ENCODE peak calls at places on chromosomes 12 and 14, in five cellular contexts. Z is A549, P is GM23338, B is K562, H is GM12878. G is an unnamed sample.

GRCh38 chr14:91152499-91152898 is 38.6 kb downstream of the DGLUCY start:
- DNase-seq in H (no peak), P (no peak), Z (no peak), B (no peak), G (no peak)

GRCh38 chr14:75452900-75453816 is 25.3 kb downstream of the JDP2 start:
- DNase-seq in B (no peak), Z (peak), P (peak), H (no peak), G (peak)

GRCh38 chr12:59131462-59131861 is 211.2 kb upstream of the LRIG3 start:
- DNase-seq in H (no peak), P (peak), Z (no peak), B (no peak), G (no peak)

GRCh38 chr12:105967038-105967776 is 171.5 kb downstream of the NUAK1 start:
- DNase-seq in Z (no peak), B (no peak), H (no peak), P (no peak), G (no peak)

GRCh38 chr14:36662543-36663403 is 1.1 kb downstream of the PAX9 start:
- DNase-seq in P (peak), B (peak), H (no peak), Z (peak), G (no peak)

GRCh38 chr14:85622106-85622505 is 92.2 kb downstream of the FLRT2 start:
- DNase-seq in Z (no peak), H (no peak), P (peak), B (no peak), G (no peak)

GRCh38 chr14:79967001-79967400 is 244.3 kb downstream of the DIO2 start:
- DNase-seq in H (no peak), Z (no peak), P (no peak), B (no peak), G (no peak)

GRCh38 chr14:72513994-72514659 is 379.8 kb downstream of the DPF3 start:
- DNase-seq in P (peak), H (no peak), Z (peak), B (peak), G (peak)

GRCh38 chr14:74502236-74503019 is 8.9 kb downstream of the ISCA2 start:
- DNase-seq in Z (peak), H (no peak), B (peak), P (peak), G (peak)

GRCh38 chr12:32312049-32312670 is 87.2 kb upstream of the FGD4 start:
- DNase-seq in Z (peak), B (peak), P (peak), H (peak), G (peak)

GRCh38 chr14:105480807-105481801 is 5.6 kb upstream of the CRIP1 start:
- DNase-seq in Z (peak), H (no peak), B (peak), P (peak), G (peak)

GRCh38 chr14:70821916-70822705 is 12.8 kb upstream of the MAP3K9 start:
- DNase-seq in Z (peak), H (no peak), B (peak), P (peak), G (no peak)

GRCh38 chr14:89330236-89331002 is 86.6 kb downstream of the FOXN3 start:
- DNase-seq in Z (no peak), B (no peak), H (no peak), P (no peak), G (no peak)

GRCh38 chr14:54908230-54908629 is 5.6 kb upstream of the GCH1 start:
- DNase-seq in H (no peak), Z (no peak), P (no peak), B (no peak), G (no peak)

GRCh38 chr14:55540847-55541773 is 38.9 kb upstream of the KTN1 start:
- DNase-seq in P (no peak), B (no peak), Z (no peak), H (no peak), G (no peak)

GRCh38 chr14:24443053-24443683 is 592 bp upstream of the SDR39U1 start:
- DNase-seq in Z (no peak), P (no peak), H (no peak), B (no peak), G (no peak)

GRCh38 chr12:30975581-30975980 is 49.0 kb downstream of the TSPAN11 start:
- DNase-seq in B (no peak), Z (no peak), P (no peak), H (no peak), G (no peak)

GRCh38 chr14:25406818-25407217 is 356.9 kb upstream of the STXBP6 start:
- DNase-seq in P (peak), H (no peak), Z (peak), B (peak), G (peak)

GRCh38 chr14:74793506-74794155 is 30.5 kb downstream of the YLPM1 start:
- DNase-seq in H (no peak), P (peak), B (peak), Z (peak), G (no peak)

GRCh38 chr14:61342486-61342885 is 21.1 kb downstream of the PRKCH start:
- DNase-seq in P (no peak), B (no peak), Z (no peak), H (peak), G (no peak)

GRCh38 chr12:9243999-9244649 is 35.9 kb upstream of the PZP start:
- DNase-seq in P (no peak), H (no peak), B (no peak), Z (no peak), G (peak)

GRCh38 chr12:66964629-66965028 is 285.8 kb upstream of the GRIP1 start:
- DNase-seq in H (no peak), Z (no peak), B (no peak), P (no peak), G (no peak)

GRCh38 chr14:89139404-89140247 is 277.4 kb downstream of the FOXN3 start:
- DNase-seq in H (no peak), B (no peak), Z (no peak), P (peak), G (peak)

GRCh38 chr14:68935761-68936209 is 43.3 kb downstream of the ACTN1 start:
- DNase-seq in P (no peak), H (no peak), B (no peak), Z (no peak), G (no peak)

GRCh38 chr12:54300267-54300731 is 516 bp downstream of the NFE2 start:
- DNase-seq in H (no peak), P (no peak), Z (no peak), B (no peak), G (no peak)

GRCh38 chr12:42002563-42002962 is 142.1 kb downstream of the GXYLT1 start:
- DNase-seq in H (no peak), Z (no peak), P (no peak), B (no peak), G (no peak)

GRCh38 chr14:56903304-56904021 is 93.2 kb upstream of the OTX2 start:
- DNase-seq in P (peak), Z (no peak), H (no peak), B (no peak), G (no peak)

GRCh38 chr12:50828121-50828520 is 14.6 kb upstream of the TMPRSS12 start:
- DNase-seq in H (no peak), Z (no peak), P (no peak), B (no peak), G (no peak)

GRCh38 chr12:132695431-132695830 is 8.0 kb downstream of the PXMP2 start:
- DNase-seq in Z (no peak), P (no peak), H (no peak), B (no peak), G (no peak)

GRCh38 chr12:2961705-2962104 is 2.5 kb downstream of the TEAD4 start:
- DNase-seq in B (no peak), Z (no peak), H (no peak), P (peak), G (peak)

GRCh38 chr14:28756896-28757570 is 9.6 kb upstream of the FOXG1 start:
- DNase-seq in B (no peak), Z (peak), P (peak), H (no peak), G (peak)

GRCh38 chr14:22039938-22040780 is 366.5 kb upstream of the OR4E1 start:
- DNase-seq in H (no peak), B (no peak), P (peak), Z (peak), G (peak)

GRCh38 chr12:68878283-68878682 is 54.7 kb downstream of the CPM start:
- DNase-seq in B (no peak), Z (no peak), H (no peak), P (no peak), G (no peak)

GRCh38 chr12:106081606-106082005 is 57.1 kb downstream of the NUAK1 start:
- DNase-seq in B (no peak), P (no peak), H (no peak), Z (no peak), G (peak)

GRCh38 chr12:78018939-78019338 is 188.2 kb downstream of the NAV3 start:
- DNase-seq in H (no peak), Z (no peak), P (no peak), B (no peak), G (peak)

GRCh38 chr14:64303471-64303917 is 9.3 kb upstream of the ESR2 start:
- DNase-seq in Z (peak), H (peak), B (peak), P (peak), G (peak)

GRCh38 chr12:7716391-7716790 is 5.2 kb downstream of the DPPA3 start:
- DNase-seq in H (no peak), B (no peak), P (peak), Z (peak), G (peak)

GRCh38 chr12:113903381-113903863 is 62.7 kb downstream of the RBM19 start:
- DNase-seq in Z (no peak), P (no peak), H (peak), B (no peak), G (no peak)

GRCh38 chr12:51911788-51912711 is 4.7 kb downstream of the ACVRL1 start:
- DNase-seq in H (no peak), B (no peak), P (peak), Z (no peak), G (no peak)

GRCh38 chr14:77406718-77407117 is 16.6 kb downstream of the NOXRED1 start:
- DNase-seq in P (no peak), B (peak), Z (no peak), H (no peak), G (no peak)

GRCh38 chr14:95485222-95485819 is 31.1 kb downstream of the SYNE3 start:
- DNase-seq in B (no peak), P (peak), Z (no peak), H (no peak), G (no peak)

GRCh38 chr14:95482967-95483842 is 33.2 kb downstream of the SYNE3 start:
- DNase-seq in H (no peak), Z (peak), P (no peak), B (no peak), G (peak)

GRCh38 chr14:95486875-95487668 is 29.4 kb downstream of the SYNE3 start:
- DNase-seq in P (no peak), Z (no peak), B (no peak), H (no peak), G (no peak)

GRCh38 chr14:95483843-95484165 is 32.6 kb downstream of the SYNE3 start:
- DNase-seq in B (no peak), H (no peak), P (no peak), Z (no peak), G (no peak)

DNA sequence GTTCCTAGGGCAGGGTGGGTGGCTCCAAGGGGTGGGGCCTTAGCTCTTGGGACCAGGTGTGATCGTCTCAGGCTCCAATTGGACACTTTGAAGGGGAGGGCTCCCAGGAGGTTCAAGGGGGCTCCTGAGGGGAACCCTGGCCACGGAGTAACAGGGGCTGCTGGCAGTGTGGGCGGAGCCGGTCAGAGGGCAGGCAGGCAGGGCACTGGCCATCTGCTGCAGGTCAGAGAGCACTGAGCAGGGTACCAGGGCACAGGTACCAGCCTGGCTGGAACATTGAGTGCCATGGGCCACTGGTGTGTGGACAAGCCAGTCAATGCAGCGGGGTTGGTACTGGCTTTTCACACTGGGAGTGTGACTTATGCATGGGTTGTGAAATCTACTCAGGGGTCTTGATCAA is 32.2 kb downstream of the SYNE3 start:
- DNase-seq in H (no peak), P (no peak), B (no peak), Z (no peak), G (no peak)
- TF ChIP-seq JUNB in H (no peak), P (no peak), B (no peak), Z (no peak), G (no peak)

DNA sequence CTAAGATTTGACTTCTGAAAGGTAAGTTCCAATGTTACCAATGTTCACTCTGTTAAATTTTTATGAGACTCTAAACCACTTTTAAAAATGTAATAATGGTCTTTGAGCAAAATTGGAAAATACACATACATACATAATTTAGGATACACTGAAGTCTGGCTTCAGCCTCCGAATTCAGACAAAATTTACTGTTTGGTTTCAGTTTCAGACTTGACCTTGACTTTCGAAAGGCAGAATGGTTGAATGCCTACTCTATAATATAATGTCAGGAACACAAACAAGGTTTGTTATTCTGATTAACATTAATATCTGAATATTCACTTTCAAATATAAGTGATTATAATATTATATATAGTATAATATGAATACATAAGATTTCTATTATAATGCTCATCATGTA is 74.1 kb upstream of the KRAS start:
- DNase-seq in Z (no peak), H (no peak), P (no peak), B (no peak), G (no peak)
- TF ChIP-seq JUNB in Z (no peak), H (no peak), P (no peak), B (no peak), G (no peak)

GRCh38 chr12:122168492-122168891 is 5.5 kb downstream of the IL31 start:
- DNase-seq in H (no peak), Z (no peak), P (no peak), B (no peak), G (no peak)

GRCh38 chr12:122171399-122171798 is 2.6 kb downstream of the IL31 start:
- DNase-seq in H (no peak), P (no peak), B (no peak), Z (no peak), G (no peak)

GRCh38 chr12:122167328-122167925 is 6.6 kb downstream of the IL31 start:
- DNase-seq in Z (no peak), H (no peak), B (no peak), P (no peak), G (peak)

GRCh38 chr12:122162976-122163375 is 11.0 kb downstream of the IL31 start:
- DNase-seq in B (no peak), Z (no peak), H (no peak), P (no peak), G (no peak)

DNA sequence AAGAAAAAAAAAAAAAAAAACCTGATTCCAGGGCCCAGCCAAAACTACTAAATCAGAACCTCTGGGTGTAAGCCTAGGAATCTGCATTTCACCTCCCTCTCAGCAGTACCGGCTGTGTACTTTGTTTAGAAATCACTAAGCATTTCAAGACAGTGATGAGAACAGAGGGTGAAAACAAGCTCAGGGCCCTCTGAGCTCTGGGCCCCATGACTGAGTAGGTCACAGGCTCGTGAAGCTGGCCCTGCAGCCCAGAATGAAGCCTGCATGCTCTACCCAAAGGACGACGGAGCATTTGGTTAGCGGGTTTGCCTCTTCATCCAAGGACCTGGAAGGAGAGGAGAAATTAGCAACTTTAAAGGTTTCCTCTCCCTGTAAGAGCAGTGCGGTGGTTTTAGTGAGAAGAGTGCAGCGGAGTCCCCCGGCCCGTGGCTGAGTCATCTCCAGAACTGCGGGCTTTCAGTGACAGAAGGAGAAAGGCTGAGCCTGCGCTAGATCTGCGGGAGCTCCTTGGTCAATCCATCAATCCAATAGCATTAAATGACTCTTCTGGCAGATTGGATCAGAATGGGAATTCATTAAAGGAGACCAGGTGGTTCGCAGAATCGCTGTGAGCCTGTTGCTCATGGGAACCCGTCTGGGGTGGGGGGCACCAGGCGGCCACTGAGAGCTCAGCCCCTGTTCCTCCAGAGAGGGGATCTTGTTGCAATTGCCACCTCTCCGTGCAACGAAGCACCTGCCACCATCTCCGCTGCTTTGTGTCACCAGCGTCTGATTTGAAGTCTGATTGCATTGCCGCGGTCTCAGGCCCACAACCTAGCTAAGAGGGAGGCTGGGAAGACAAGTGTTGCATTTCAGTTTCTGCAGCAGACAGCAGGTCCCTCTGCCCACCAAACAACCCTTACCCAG is 7.3 kb downstream of the IL31 start:
- DNase-seq in B (peak), H (peak), P (no peak), Z (no peak), G (no peak)
- TF ChIP-seq JUNB in B (no peak), H (peak), P (no peak), Z (no peak), G (no peak)

GRCh38 chr14:99809864-99810854 is 16.9 kb downstream of the EML1 start:
- DNase-seq in B (no peak), Z (no peak), H (no peak), P (no peak), G (peak)
- TF ChIP-seq JUNB in B (no peak), Z (no peak), H (no peak), P (no peak), G (no peak)

DNA sequence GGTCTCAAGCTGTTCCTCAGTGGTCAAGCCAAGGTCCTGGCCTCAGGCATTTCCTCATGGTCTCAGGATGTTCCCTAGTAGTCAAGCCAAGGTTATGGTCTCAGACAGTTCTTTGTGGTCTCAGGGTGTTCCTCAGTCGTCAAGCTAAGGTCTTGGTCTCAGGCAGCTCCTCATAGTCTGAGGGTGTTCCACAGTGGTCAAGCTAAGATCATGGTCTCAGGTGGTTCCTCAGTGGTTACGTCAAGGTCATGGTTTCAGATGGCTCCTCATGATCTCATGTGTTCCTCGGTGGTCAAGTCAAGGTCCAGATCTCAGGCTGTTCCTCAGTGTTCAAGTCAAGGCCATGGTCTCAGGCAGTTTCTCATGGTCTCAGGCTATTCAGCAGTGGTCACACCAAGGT is 540.1 kb downstream of the VRK1 start:
- DNase-seq in H (no peak), P (no peak), Z (no peak), B (no peak), G (no peak)
- TF ChIP-seq JUNB in H (no peak), P (no peak), Z (no peak), B (no peak), G (no peak)

DNA sequence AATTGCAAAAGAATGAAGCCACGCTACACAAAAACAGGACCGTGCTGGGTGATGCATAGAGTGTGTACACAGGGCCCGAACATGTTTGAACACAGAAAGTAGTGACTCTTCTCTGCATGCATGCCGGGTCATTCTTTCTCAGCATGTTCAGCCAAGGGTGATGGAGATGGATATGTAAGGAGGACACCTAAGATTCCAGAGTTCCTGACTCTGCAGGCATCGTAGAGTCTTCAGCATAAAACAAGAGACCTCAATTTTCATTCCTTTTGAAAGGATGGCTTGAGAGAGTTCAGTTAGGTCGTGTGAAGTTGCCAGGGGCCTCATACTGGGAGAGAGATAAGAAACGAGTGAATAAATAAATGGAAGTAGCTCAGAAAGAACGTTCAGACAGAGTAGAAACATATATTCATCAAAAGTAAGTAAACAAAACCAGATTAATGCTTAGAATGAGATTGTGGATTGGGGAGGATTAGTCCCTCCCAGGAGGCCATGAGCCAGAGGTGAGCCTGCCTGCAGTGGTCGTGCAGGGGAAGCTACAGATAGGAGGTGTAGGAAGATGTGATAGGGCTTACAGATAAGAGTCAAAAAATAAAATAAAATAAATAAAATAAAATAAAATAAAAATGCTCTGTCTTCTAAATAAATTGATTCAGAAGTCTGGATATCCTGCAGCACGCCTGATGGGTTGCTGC is 27.6 kb upstream of the SEL1L start:
- DNase-seq in H (no peak), Z (no peak), B (no peak), P (peak), G (no peak)
- TF ChIP-seq JUNB in H (no peak), Z (no peak), B (no peak), P (no peak), G (no peak)

DNA sequence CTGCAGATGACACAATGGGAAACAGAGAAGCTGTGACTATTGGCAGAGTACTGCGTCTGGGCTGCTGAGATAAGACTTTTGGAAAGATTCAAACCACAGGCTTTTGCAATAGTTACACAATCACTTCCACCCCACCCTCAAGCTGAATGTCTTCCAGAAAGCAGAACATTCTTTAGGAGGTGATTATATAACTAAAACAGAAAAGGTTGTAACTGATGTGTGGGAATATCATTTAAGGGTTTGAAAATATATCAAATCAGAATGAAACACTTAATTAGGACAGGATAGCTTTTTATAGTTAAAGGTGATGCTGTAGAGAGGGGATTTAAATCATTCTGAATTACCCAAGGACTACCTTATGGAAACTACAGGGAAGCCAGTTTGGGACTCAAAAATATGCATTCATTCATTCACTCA is 75.2 kb upstream of the TMPO start:
- DNase-seq in P (no peak), B (peak), H (no peak), Z (peak), G (no peak)
- TF ChIP-seq JUNB in P (no peak), B (no peak), H (no peak), Z (peak), G (no peak)

G was measured in HepG2.